ENCODE peak calls at places on chromosomes 16 and 17, in nine cellular contexts. Y, F, I, D, J, M, N, C and Z are unnamed samples.

GRCh38 chr16:53886482-53887378 is 182.8 kb downstream of the FTO start:
- DNase-seq in J (no peak), F (no peak), C (no peak), I (no peak), N (no peak), Y (no peak), D (no peak), M (no peak), Z (no peak)

GRCh38 chr17:21282231-21282630 is 2.3 kb upstream of the MAP2K3 start:
- DNase-seq in Y (peak; percentile 98), I (no peak), C (peak; percentile 100), J (no peak), D (no peak), M (no peak), F (no peak), N (peak; percentile 91), Z (no peak)

GRCh38 chr16:17468611-17469010 is 2.1 kb downstream of the XYLT1 start:
- DNase-seq in Y (no peak), C (peak; percentile 24), M (no peak), F (no peak), N (no peak), I (peak; percentile 7), D (no peak), J (no peak), Z (no peak)

GRCh38 chr17:72556944-72557826 is 436.4 kb downstream of the SOX9 start:
- DNase-seq in N (peak; percentile 14), J (peak; percentile 74), D (peak; percentile 22), F (peak; percentile 86), Y (peak; percentile 56), C (peak; percentile 80), I (peak; percentile 88), M (peak; percentile 93), Z (peak; percentile 79)

GRCh38 chr17:78544876-78545755 is 32.1 kb downstream of the DNAH17 start:
- DNase-seq in F (no peak), C (no peak), M (no peak), J (no peak), I (no peak), Y (no peak), N (no peak), D (no peak), Z (no peak)

GRCh38 chr17:64001763-64002529 is 3.8 kb downstream of the PRR29 start:
- DNase-seq in C (no peak), Y (peak; percentile 75), I (peak; percentile 1), J (peak; percentile 49), F (no peak), N (peak; percentile 48), M (no peak), D (no peak), Z (no peak)

GRCh38 chr17:80761421-80761871 is 216.8 kb downstream of the RPTOR start:
- DNase-seq in I (no peak), M (no peak), N (no peak), D (no peak), C (peak; percentile 66), J (no peak), F (no peak), Y (peak; percentile 71), Z (no peak)

GRCh38 chr16:49980166-49980565 is 44.9 kb upstream of the CNEP1R1 start:
- DNase-seq in C (no peak), F (peak; percentile 73), D (no peak), N (no peak), J (no peak), M (no peak), Y (peak; percentile 24), I (no peak), Z (no peak)

GRCh38 chr16:17275076-17275732 is 195.6 kb downstream of the XYLT1 start:
- DNase-seq in N (no peak), I (no peak), F (no peak), M (no peak), J (no peak), Y (no peak), D (no peak), C (peak; percentile 27), Z (peak; percentile 68)

GRCh38 chr17:9473716-9474115 is 101.9 kb downstream of the STX8 start:
- DNase-seq in M (no peak), Y (peak; percentile 67), D (no peak), I (no peak), N (no peak), F (no peak), C (peak; percentile 78), J (no peak), Z (no peak)

GRCh38 chr17:7083592-7083991 is 3.5 kb upstream of the CLEC10A start:
- DNase-seq in F (no peak), N (no peak), I (no peak), C (peak; percentile 27), Y (peak; percentile 54), D (no peak), M (no peak), J (no peak), Z (no peak)

GRCh38 chr17:48505788-48506187 is 25.0 kb downstream of the HOXB1 start:
- DNase-seq in Y (peak; percentile 78), F (peak; percentile 64), D (peak; percentile 48), I (no peak), N (no peak), C (peak; percentile 96), J (no peak), M (no peak), Z (no peak)

GRCh38 chr16:30401768-30402425 is 5.5 kb upstream of the ZNF771 start:
- DNase-seq in M (no peak), N (no peak), C (no peak), I (no peak), D (no peak), J (no peak), Y (no peak), F (no peak), Z (no peak)

GRCh38 chr17:31167111-31167510 is 72.3 kb downstream of the NF1 start:
- DNase-seq in F (peak; percentile 22), M (no peak), D (no peak), N (no peak), Y (no peak), C (no peak), J (no peak), I (no peak), Z (no peak)

GRCh38 chr17:6684881-6685767 is 28.0 kb downstream of the SLC13A5 start:
- DNase-seq in Y (no peak), N (no peak), J (no peak), C (no peak), M (no peak), I (no peak), D (no peak), F (no peak), Z (no peak)

GRCh38 chr17:71472809-71473789 is 647.7 kb upstream of the SOX9 start:
- DNase-seq in C (peak; percentile 79), J (no peak), F (peak; percentile 71), I (peak; percentile 81), M (peak; percentile 84), Y (peak; percentile 57), D (no peak), N (no peak), Z (no peak)

GRCh38 chr17:57067162-57067561 is 17.9 kb upstream of the AKAP1 start:
- DNase-seq in Y (no peak), C (no peak), J (no peak), F (no peak), N (no peak), I (no peak), D (no peak), M (no peak), Z (no peak)

GRCh38 chr17:2844386-2844785 is 48.1 kb downstream of the RAP1GAP2 start:
- DNase-seq in D (no peak), J (no peak), C (peak; percentile 17), M (peak; percentile 62), Y (no peak), F (no peak), N (no peak), I (peak; percentile 53), Z (no peak)

GRCh38 chr17:79976451-79976850 is 59.2 kb downstream of the TBC1D16 start:
- DNase-seq in M (no peak), I (no peak), C (no peak), N (no peak), J (peak; percentile 39), F (no peak), Y (no peak), D (no peak), Z (no peak)

GRCh38 chr16:81697321-81697885 is 81.7 kb upstream of the PLCG2 start:
- DNase-seq in M (peak; percentile 81), I (peak; percentile 65), F (peak; percentile 65), Y (peak; percentile 43), C (peak; percentile 60), D (no peak), J (peak; percentile 79), N (no peak), Z (peak; percentile 65)

GRCh38 chr17:21711182-21711581 is 18.9 kb downstream of the KCNJ18 start:
- DNase-seq in J (no peak), F (no peak), M (no peak), Y (no peak), I (no peak), N (no peak), C (no peak), D (no peak), Z (no peak)

GRCh38 chr17:7283471-7284216 is 2.1 kb downstream of the SLC2A4 start:
- DNase-seq in Y (no peak), C (no peak), M (no peak), J (no peak), D (no peak), F (no peak), N (peak; percentile 73), I (no peak), Z (no peak)

GRCh38 chr17:52159810-52160578 is 1.5 kb upstream of the CA10 start:
- DNase-seq in J (no peak), I (peak; percentile 21), C (no peak), F (no peak), Y (no peak), M (peak; percentile 34), D (no peak), N (no peak), Z (no peak)

GRCh38 chr17:1645207-1646171 is at the start of gene SCARF1:
- DNase-seq in D (no peak), J (no peak), N (peak; percentile 37), I (no peak), F (no peak), Y (no peak), M (no peak), C (no peak), Z (no peak)
- H3K4me3 ChIP-seq in D (peak within 1 kb of the TSS; percentile 63), J (peak within 1 kb of the TSS; percentile 59), N (peak within 1 kb of the TSS; percentile 61), I (no peak within 1 kb of the TSS), F (no peak within 1 kb of the TSS), Y (no peak within 1 kb of the TSS), M (peak within 1 kb of the TSS; percentile 17), C (no peak within 1 kb of the TSS), Z (peak within 1 kb of the TSS; percentile 60)

GRCh38 chr16:26749072-26749471 is 317.7 kb upstream of the C16orf82 start:
- DNase-seq in Y (no peak), N (no peak), I (no peak), F (no peak), D (no peak), J (no peak), M (no peak), C (no peak), Z (no peak)
- H3K4me3 ChIP-seq in Y (no peak overlapping the region), N (no peak overlapping the region), I (no peak overlapping the region), F (no peak overlapping the region), D (no peak overlapping the region), J (no peak overlapping the region), M (no peak overlapping the region), C (no peak overlapping the region), Z (no peak overlapping the region)

GRCh38 chr17:77382966-77383612 is 242.3 kb downstream of the SEC14L1 start:
- DNase-seq in F (no peak), I (no peak), J (no peak), Y (peak; percentile 82), C (peak; percentile 61), N (no peak), D (no peak), M (no peak), Z (no peak)
- H3K4me3 ChIP-seq in F (no peak overlapping the region), I (no peak overlapping the region), J (no peak overlapping the region), Y (no peak overlapping the region), C (no peak overlapping the region), N (no peak overlapping the region), D (no peak overlapping the region), M (peak overlapping the region; percentile 23), Z (no peak overlapping the region)

GRCh38 chr17:45171338-45172231 is 9.9 kb downstream of the HEXIM2 start:
- DNase-seq in M (peak; percentile 74), D (no peak), Y (no peak), I (peak; percentile 79), C (peak; percentile 76), N (peak; percentile 82), F (peak; percentile 54), J (peak; percentile 83), Z (peak; percentile 27)
- H3K4me3 ChIP-seq in M (peak overlapping the region; percentile 42), D (no peak overlapping the region), Y (peak overlapping the region; percentile 55), I (no peak overlapping the region), C (peak overlapping the region; percentile 70), N (peak overlapping the region; percentile 51), F (no peak overlapping the region), J (peak overlapping the region; percentile 49), Z (peak overlapping the region; percentile 41)